ENCODE peak calls at places on chromosomes 1 and 21, in nine cellular contexts. One of them, this sample, is unnamed.

GRCh38 chr21:35833991-35834390 is 226.3 kb downstream of the SETD4 start:
- DNase-seq in adipocyte: no peak
- DNase-seq in nephron progenitor cell: no peak
- DNase-seq in progenitor cell of endocrine pancreas: no peak
- DNase-seq in HTR-8/SVneo: no peak
- DNase-seq in stimulated activated CD4-positive, alpha-beta T cell treated with anti-CD3 and anti-CD28 coated beads, Interleukin-12 subunit alpha, Interleukin-12 subunit beta, amount 100 ng/mL, for 4 hours: no peak
- DNase-seq in epithelial cell of esophagus: no peak
- DNase-seq in activated CD4-positive, CD25-positive, alpha-beta regulatory T cell treated with anti-CD3 and anti-CD28 coated beads, Interleukin-2, amount 50 U/mL, for 72 hours: no peak
- DNase-seq in anterior cingulate cortex: no peak
- DNase-seq in this sample: no peak

GRCh38 chr21:45508607-45509565 is 33.4 kb downstream of the SLC19A1 start:
- DNase-seq in adipocyte: no peak
- DNase-seq in nephron progenitor cell: peak
- DNase-seq in progenitor cell of endocrine pancreas: no peak
- DNase-seq in HTR-8/SVneo: no peak
- DNase-seq in stimulated activated CD4-positive, alpha-beta T cell treated with anti-CD3 and anti-CD28 coated beads, Interleukin-12 subunit alpha, Interleukin-12 subunit beta, amount 100 ng/mL, for 4 hours: no peak
- DNase-seq in epithelial cell of esophagus: no peak
- DNase-seq in activated CD4-positive, CD25-positive, alpha-beta regulatory T cell treated with anti-CD3 and anti-CD28 coated beads, Interleukin-2, amount 50 U/mL, for 72 hours: no peak
- DNase-seq in anterior cingulate cortex: no peak
- DNase-seq in this sample: no peak

GRCh38 chr1:27878038-27878437 is 5.7 kb downstream of the THEMIS2 start:
- DNase-seq in adipocyte: no peak
- DNase-seq in nephron progenitor cell: no peak
- DNase-seq in progenitor cell of endocrine pancreas: no peak
- DNase-seq in HTR-8/SVneo: no peak
- DNase-seq in stimulated activated CD4-positive, alpha-beta T cell treated with anti-CD3 and anti-CD28 coated beads, Interleukin-12 subunit alpha, Interleukin-12 subunit beta, amount 100 ng/mL, for 4 hours: no peak
- DNase-seq in epithelial cell of esophagus: no peak
- DNase-seq in activated CD4-positive, CD25-positive, alpha-beta regulatory T cell treated with anti-CD3 and anti-CD28 coated beads, Interleukin-2, amount 50 U/mL, for 72 hours: no peak
- DNase-seq in anterior cingulate cortex: no peak
- DNase-seq in this sample: no peak

GRCh38 chr1:52842643-52843310 is at the start of gene ZYG11A:
- DNase-seq in adipocyte: peak
- DNase-seq in nephron progenitor cell: peak
- DNase-seq in progenitor cell of endocrine pancreas: peak
- DNase-seq in HTR-8/SVneo: peak
- DNase-seq in stimulated activated CD4-positive, alpha-beta T cell treated with anti-CD3 and anti-CD28 coated beads, Interleukin-12 subunit alpha, Interleukin-12 subunit beta, amount 100 ng/mL, for 4 hours: peak
- DNase-seq in epithelial cell of esophagus: peak
- DNase-seq in activated CD4-positive, CD25-positive, alpha-beta regulatory T cell treated with anti-CD3 and anti-CD28 coated beads, Interleukin-2, amount 50 U/mL, for 72 hours: peak
- DNase-seq in anterior cingulate cortex: no peak
- DNase-seq in this sample: no peak

GRCh38 chr21:35394634-35395369 is 345.7 kb upstream of the RUNX1 start:
- DNase-seq in adipocyte: no peak
- DNase-seq in nephron progenitor cell: no peak
- DNase-seq in progenitor cell of endocrine pancreas: no peak
- DNase-seq in HTR-8/SVneo: no peak
- DNase-seq in stimulated activated CD4-positive, alpha-beta T cell treated with anti-CD3 and anti-CD28 coated beads, Interleukin-12 subunit alpha, Interleukin-12 subunit beta, amount 100 ng/mL, for 4 hours: no peak
- DNase-seq in epithelial cell of esophagus: no peak
- DNase-seq in activated CD4-positive, CD25-positive, alpha-beta regulatory T cell treated with anti-CD3 and anti-CD28 coated beads, Interleukin-2, amount 50 U/mL, for 72 hours: no peak
- DNase-seq in anterior cingulate cortex: no peak
- DNase-seq in this sample: no peak

GRCh38 chr1:96688737-96689136 is 32.8 kb upstream of the PTBP2 start:
- DNase-seq in adipocyte: no peak
- DNase-seq in nephron progenitor cell: peak
- DNase-seq in progenitor cell of endocrine pancreas: no peak
- DNase-seq in HTR-8/SVneo: no peak
- DNase-seq in stimulated activated CD4-positive, alpha-beta T cell treated with anti-CD3 and anti-CD28 coated beads, Interleukin-12 subunit alpha, Interleukin-12 subunit beta, amount 100 ng/mL, for 4 hours: no peak
- DNase-seq in epithelial cell of esophagus: no peak
- DNase-seq in activated CD4-positive, CD25-positive, alpha-beta regulatory T cell treated with anti-CD3 and anti-CD28 coated beads, Interleukin-2, amount 50 U/mL, for 72 hours: no peak
- DNase-seq in anterior cingulate cortex: no peak
- DNase-seq in this sample: no peak

GRCh38 chr1:81805537-81806431 is 5.0 kb downstream of the ADGRL2 start:
- DNase-seq in adipocyte: no peak
- DNase-seq in nephron progenitor cell: no peak
- DNase-seq in progenitor cell of endocrine pancreas: no peak
- DNase-seq in HTR-8/SVneo: no peak
- DNase-seq in stimulated activated CD4-positive, alpha-beta T cell treated with anti-CD3 and anti-CD28 coated beads, Interleukin-12 subunit alpha, Interleukin-12 subunit beta, amount 100 ng/mL, for 4 hours: no peak
- DNase-seq in epithelial cell of esophagus: no peak
- DNase-seq in activated CD4-positive, CD25-positive, alpha-beta regulatory T cell treated with anti-CD3 and anti-CD28 coated beads, Interleukin-2, amount 50 U/mL, for 72 hours: no peak
- DNase-seq in anterior cingulate cortex: no peak
- DNase-seq in this sample: no peak

GRCh38 chr1:225866981-225867380 is 15.2 kb downstream of the TMEM63A start:
- DNase-seq in adipocyte: no peak
- DNase-seq in nephron progenitor cell: no peak
- DNase-seq in progenitor cell of endocrine pancreas: no peak
- DNase-seq in HTR-8/SVneo: no peak
- DNase-seq in stimulated activated CD4-positive, alpha-beta T cell treated with anti-CD3 and anti-CD28 coated beads, Interleukin-12 subunit alpha, Interleukin-12 subunit beta, amount 100 ng/mL, for 4 hours: no peak
- DNase-seq in epithelial cell of esophagus: no peak
- DNase-seq in activated CD4-positive, CD25-positive, alpha-beta regulatory T cell treated with anti-CD3 and anti-CD28 coated beads, Interleukin-2, amount 50 U/mL, for 72 hours: no peak
- DNase-seq in anterior cingulate cortex: no peak
- DNase-seq in this sample: no peak

GRCh38 chr1:238061967-238062613 is 171.4 kb upstream of the ZP4 start:
- DNase-seq in adipocyte: peak
- DNase-seq in nephron progenitor cell: no peak
- DNase-seq in progenitor cell of endocrine pancreas: no peak
- DNase-seq in HTR-8/SVneo: peak
- DNase-seq in stimulated activated CD4-positive, alpha-beta T cell treated with anti-CD3 and anti-CD28 coated beads, Interleukin-12 subunit alpha, Interleukin-12 subunit beta, amount 100 ng/mL, for 4 hours: no peak
- DNase-seq in epithelial cell of esophagus: peak
- DNase-seq in activated CD4-positive, CD25-positive, alpha-beta regulatory T cell treated with anti-CD3 and anti-CD28 coated beads, Interleukin-2, amount 50 U/mL, for 72 hours: no peak
- DNase-seq in anterior cingulate cortex: no peak
- DNase-seq in this sample: peak